ENCODE peak calls at places on chromosomes 13 and 19, in five cellular contexts. D, V, Z, R and N are unnamed samples.

GRCh38 chr19:49672131-49672919 is 4.7 kb upstream of the PRMT1 start:
- DNase-seq in D (peak; percentile 92), V (peak; percentile 71), Z (peak; percentile 92), R (no peak), N (peak; percentile 74)

GRCh38 chr13:38090913-38091312 is 221.3 kb upstream of the TRPC4 start:
- DNase-seq in D (no peak), V (no peak), Z (peak; percentile 5), R (no peak), N (no peak)

GRCh38 chr19:12484371-12485322 is at the start of gene ZNF709:
- DNase-seq in D (peak; percentile 86), V (peak; percentile 93), Z (peak; percentile 95), R (peak; percentile 78), N (peak; percentile 88)

GRCh38 chr13:44884076-44884729 is 105.1 kb downstream of the NUFIP1 start:
- DNase-seq in D (no peak), V (no peak), Z (no peak), R (no peak), N (no peak)

GRCh38 chr19:49567722-49568454 is 12.5 kb downstream of the NOSIP start:
- DNase-seq in D (no peak), V (peak; percentile 50), Z (no peak), R (no peak), N (no peak)

GRCh38 chr19:6533000-6533328 is 2.1 kb downstream of the TNFSF9 start:
- DNase-seq in D (no peak), V (no peak), Z (no peak), R (no peak), N (no peak)

GRCh38 chr19:17309198-17309961 is at the start of gene DDA1:
- DNase-seq in D (peak; percentile 99), V (peak; percentile 92), Z (peak; percentile 97), R (peak; percentile 100), N (peak; percentile 99)

GRCh38 chr19:43422000-43422688 is 7.5 kb downstream of the TEX101 start:
- DNase-seq in D (no peak), V (no peak), Z (no peak), R (no peak), N (no peak)

GRCh38 chr13:45206340-45206739 is 5.5 kb upstream of the KCTD4 start:
- DNase-seq in D (no peak), V (no peak), Z (no peak), R (peak; percentile 21), N (no peak)

GRCh38 chr19:1446713-1447564 is 3.0 kb upstream of the APC2 start:
- DNase-seq in D (no peak), V (no peak), Z (peak; percentile 73), R (no peak), N (peak; percentile 88)

GRCh38 chr13:68199271-68199670 is 969.1 kb upstream of the PCDH9 start:
- DNase-seq in D (no peak), V (no peak), Z (no peak), R (no peak), N (no peak)

GRCh38 chr13:49302817-49303216 is 55.1 kb downstream of the CDADC1 start:
- DNase-seq in D (no peak), V (no peak), Z (no peak), R (no peak), N (no peak)

GRCh38 chr19:14369399-14370168 is 11.7 kb upstream of the ADGRE5 start:
- DNase-seq in D (no peak), V (peak; percentile 31), Z (no peak), R (no peak), N (no peak)

GRCh38 chr13:107846642-107847041 is 368.7 kb downstream of the LIG4 start:
- DNase-seq in D (no peak), V (no peak), Z (peak; percentile 12), R (no peak), N (no peak)

GRCh38 chr19:34313188-34313587 is 51.8 kb upstream of the GPI start:
- DNase-seq in D (no peak), V (no peak), Z (no peak), R (no peak), N (no peak)

GRCh38 chr13:29958476-29958875 is 108.1 kb upstream of the UBL3 start:
- DNase-seq in D (no peak), V (no peak), Z (no peak), R (no peak), N (no peak)

GRCh38 chr19:35140898-35141626 is 2.0 kb upstream of the FXYD7 start:
- DNase-seq in D (peak; percentile 38), V (peak; percentile 99), Z (peak; percentile 100), R (no peak), N (peak; percentile 86)

GRCh38 chr13:36259361-36260137 is 38.1 kb downstream of the CCDC169 start:
- DNase-seq in D (no peak), V (no peak), Z (no peak), R (no peak), N (no peak)

GRCh38 chr19:30781519-30781918 is 409.3 kb downstream of the ZNF536 start:
- DNase-seq in D (no peak), V (no peak), Z (peak; percentile 4), R (no peak), N (no peak)

GRCh38 chr13:77563110-77563509 is 27.6 kb downstream of the SCEL start:
- DNase-seq in D (peak; percentile 7), V (no peak), Z (no peak), R (no peak), N (no peak)

GRCh38 chr19:55959996-55960675 is 12.5 kb downstream of the NLRP8 start:
- DNase-seq in D (no peak), V (no peak), Z (no peak), R (no peak), N (no peak)

GRCh38 chr19:35639863-35640262 is 1.7 kb upstream of the ETV2 start:
- DNase-seq in D (no peak), V (no peak), Z (no peak), R (no peak), N (no peak)

GRCh38 chr19:33094504-33095067 is 13.6 kb downstream of the GPATCH1 start:
- DNase-seq in D (no peak), V (no peak), Z (no peak), R (no peak), N (no peak)

GRCh38 chr19:29831041-29831548 is 19.3 kb downstream of the CCNE1 start:
- DNase-seq in D (no peak), V (no peak), Z (no peak), R (no peak), N (no peak)

GRCh38 chr13:112658807-112659206 is 31.0 kb upstream of the ATP11A start:
- DNase-seq in D (no peak), V (no peak), Z (no peak), R (no peak), N (no peak)

GRCh38 chr19:51796195-51796679 is 1.3 kb downstream of the FPR3 start:
- DNase-seq in D (no peak), V (peak; percentile 65), Z (no peak), R (no peak), N (no peak)

GRCh38 chr19:13181747-13182388 is 31.7 kb downstream of the IER2 start:
- DNase-seq in D (no peak), V (peak; percentile 16), Z (peak; percentile 60), R (no peak), N (no peak)

GRCh38 chr19:58511353-58512208 is at the start of gene SLC27A5:
- DNase-seq in D (peak; percentile 91), V (no peak), Z (no peak), R (no peak), N (no peak)
- TF ChIP-seq RFX5 in D (no peak), V (no peak), Z (no peak), R (no peak), N (no peak)

DNA sequence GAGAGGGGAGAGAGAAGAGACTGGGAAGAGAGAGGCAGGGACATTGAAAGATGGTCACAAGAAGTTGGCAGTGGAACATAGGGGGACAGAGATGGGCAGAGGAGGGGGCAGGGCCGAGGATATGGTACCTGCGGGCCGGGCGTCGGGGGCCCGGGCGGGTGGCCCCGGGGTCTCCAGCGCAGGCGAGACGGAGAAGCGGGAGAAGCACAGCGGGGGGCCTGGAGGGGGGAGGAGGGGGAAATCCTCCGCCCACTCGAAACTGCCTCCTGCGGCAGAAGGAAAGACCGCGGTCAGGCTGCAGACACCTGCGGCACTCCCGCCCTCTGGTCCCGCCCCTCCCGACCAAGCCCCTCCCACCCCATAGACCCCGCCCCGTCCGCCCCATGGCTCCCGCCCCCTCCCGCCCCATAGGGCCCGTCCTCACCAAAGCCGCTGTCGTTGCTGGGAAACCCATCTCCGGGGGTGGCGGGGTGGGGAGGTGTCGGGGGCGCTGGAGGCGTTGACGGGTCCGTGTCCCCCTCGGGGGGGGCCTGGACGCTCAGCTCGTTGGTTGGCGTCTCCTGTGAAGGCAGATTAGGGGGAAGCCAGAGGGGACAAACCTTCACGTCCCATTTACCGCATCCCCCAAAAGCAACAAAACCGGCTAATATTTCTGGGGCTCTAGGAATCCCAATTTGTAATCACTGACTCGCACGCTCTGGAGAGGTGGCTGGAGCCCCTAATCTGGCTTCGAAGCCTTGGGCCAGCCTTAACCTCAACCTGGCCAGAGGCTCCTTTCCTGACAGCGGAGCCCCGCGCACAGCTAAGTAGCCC is 20.4 kb downstream of the LMTK3 start:
- DNase-seq in D (no peak), V (peak; percentile 95), Z (peak; percentile 82), R (no peak), N (peak; percentile 87)
- TF ChIP-seq TAF1 in D (no peak), V (no peak), Z (no peak), R (no peak), N (peak; percentile 58)

GRCh38 chr19:46839752-46840151 is 10.9 kb downstream of the AP2S1 start:
- DNase-seq in D (no peak), V (peak; percentile 16), Z (peak; percentile 6), R (no peak), N (no peak)
- TF ChIP-seq RFX5 in D (no peak), V (no peak), Z (no peak), R (no peak), N (no peak)

DNA sequence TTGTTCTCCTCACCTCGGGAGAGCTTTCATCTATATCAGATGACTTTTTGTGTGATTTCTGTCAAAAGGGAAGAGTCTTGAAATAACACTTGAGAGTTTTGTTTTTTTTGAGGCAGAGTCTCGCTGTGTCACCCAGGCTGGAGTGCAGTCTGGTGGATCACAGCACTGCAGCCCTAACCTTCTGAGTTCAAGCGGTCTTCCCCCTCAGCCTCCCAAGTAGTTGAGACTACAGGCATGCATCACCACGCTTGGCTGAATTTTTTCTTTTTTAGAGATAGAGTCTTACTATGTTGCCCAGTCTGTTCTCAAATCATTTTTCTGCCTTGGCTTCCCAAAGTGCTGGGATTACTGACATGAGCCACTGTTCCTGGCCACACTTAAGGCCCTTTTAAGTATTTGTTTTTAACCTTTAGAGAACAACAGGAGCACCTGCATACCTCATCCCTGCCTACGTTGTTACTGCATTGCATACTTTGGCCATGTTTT is 11.4 kb downstream of the NDFIP2 start:
- DNase-seq in D (no peak), V (no peak), Z (no peak), R (no peak), N (no peak)
- TF ChIP-seq TAF1 in D (no peak), V (no peak), Z (no peak), R (no peak), N (no peak)

GRCh38 chr19:10431254-10431942 is 11.1 kb downstream of the PDE4A start:
- DNase-seq in D (no peak), V (peak; percentile 50), Z (peak; percentile 46), R (peak; percentile 61), N (no peak)
- TF ChIP-seq RFX5 in D (no peak), V (no peak), Z (no peak), R (peak; percentile 5), N (no peak)